ENCODE peak calls at places on chromosomes 4 and X, in six cellular contexts. B, P, T, W, N and I are unnamed samples.

GRCh38 chr4:101357751-101358150 is 10.4 kb upstream of the PPP3CA start:
- DNase-seq in B (no peak), P (no peak), T (no peak), W (no peak), N (no peak), I (no peak)

GRCh38 chr4:40421839-40422238 is 86.7 kb downstream of the CHRNA9 start:
- DNase-seq in B (no peak), P (no peak), T (no peak), W (no peak), N (no peak), I (no peak)

GRCh38 chrX:131068945-131069719 is 11.0 kb downstream of the ARHGAP36 start:
- DNase-seq in B (no peak), P (no peak), T (no peak), W (peak; percentile 77), N (no peak), I (peak; percentile 50)

GRCh38 chrX:110944323-110944761 is 148.7 kb upstream of the CHRDL1 start:
- DNase-seq in B (no peak), P (no peak), T (no peak), W (no peak), N (no peak), I (peak; percentile 47)

GRCh38 chrX:71482228-71482958 is 50.5 kb upstream of the OGT start:
- DNase-seq in B (no peak), P (no peak), T (peak; percentile 16), W (no peak), N (no peak), I (no peak)

GRCh38 chr4:17448689-17449088 is 63.2 kb downstream of the QDPR start:
- DNase-seq in B (no peak), P (peak; percentile 9), T (peak; percentile 32), W (no peak), N (no peak), I (no peak)

GRCh38 chr4:186724861-186725419 is 1.3 kb upstream of the FAT1 start:
- DNase-seq in B (no peak), P (no peak), T (peak; percentile 45), W (no peak), N (no peak), I (peak; percentile 29)

GRCh38 chr4:182192511-182193181 is 50.6 kb upstream of the TENM3 start:
- DNase-seq in B (no peak), P (no peak), T (peak; percentile 84), W (no peak), N (no peak), I (no peak)

GRCh38 chrX:40853004-40853815 is 117.9 kb upstream of the MED14 start:
- DNase-seq in B (no peak), P (no peak), T (no peak), W (no peak), N (no peak), I (no peak)

GRCh38 chrX:120485562-120486520 is 16.7 kb upstream of the LAMP2 start:
- DNase-seq in B (peak; percentile 75), P (no peak), T (peak; percentile 76), W (peak; percentile 76), N (peak; percentile 68), I (peak; percentile 83)

GRCh38 chr4:38002451-38003071 is 42.4 kb downstream of the PTTG2 start:
- DNase-seq in B (no peak), P (peak; percentile 54), T (peak; percentile 55), W (no peak), N (no peak), I (no peak)

GRCh38 chr4:20255251-20255586 is 3.5 kb downstream of the SLIT2 start:
- DNase-seq in B (no peak), P (no peak), T (no peak), W (no peak), N (no peak), I (no peak)
- H3K27me3 ChIP-seq in B (peaks cover 42% of the 10 kb centered on the region), P (peaks cover 14% of the 10 kb centered on the region), T (no peaks in the 10 kb centered on the region), W (no peaks in the 10 kb centered on the region), N (peaks cover 66% of the 10 kb centered on the region), I (peaks cover 9% of the 10 kb centered on the region)

GRCh38 chr4:4866124-4866832 is 6.8 kb downstream of the MSX1 start:
- DNase-seq in B (no peak), P (no peak), T (no peak), W (no peak), N (no peak), I (no peak)

GRCh38 chr4:4868506-4869379 is 9.3 kb downstream of the MSX1 start:
- DNase-seq in B (no peak), P (no peak), T (no peak), W (no peak), N (no peak), I (no peak)

GRCh38 chr4:4869380-4869723 is 9.9 kb downstream of the MSX1 start:
- DNase-seq in B (no peak), P (no peak), T (no peak), W (no peak), N (no peak), I (no peak)

GRCh38 chr4:4866833-4867744 is 7.6 kb downstream of the MSX1 start:
- DNase-seq in B (peak; percentile 78), P (no peak), T (no peak), W (no peak), N (no peak), I (peak; percentile 45)

DNA sequence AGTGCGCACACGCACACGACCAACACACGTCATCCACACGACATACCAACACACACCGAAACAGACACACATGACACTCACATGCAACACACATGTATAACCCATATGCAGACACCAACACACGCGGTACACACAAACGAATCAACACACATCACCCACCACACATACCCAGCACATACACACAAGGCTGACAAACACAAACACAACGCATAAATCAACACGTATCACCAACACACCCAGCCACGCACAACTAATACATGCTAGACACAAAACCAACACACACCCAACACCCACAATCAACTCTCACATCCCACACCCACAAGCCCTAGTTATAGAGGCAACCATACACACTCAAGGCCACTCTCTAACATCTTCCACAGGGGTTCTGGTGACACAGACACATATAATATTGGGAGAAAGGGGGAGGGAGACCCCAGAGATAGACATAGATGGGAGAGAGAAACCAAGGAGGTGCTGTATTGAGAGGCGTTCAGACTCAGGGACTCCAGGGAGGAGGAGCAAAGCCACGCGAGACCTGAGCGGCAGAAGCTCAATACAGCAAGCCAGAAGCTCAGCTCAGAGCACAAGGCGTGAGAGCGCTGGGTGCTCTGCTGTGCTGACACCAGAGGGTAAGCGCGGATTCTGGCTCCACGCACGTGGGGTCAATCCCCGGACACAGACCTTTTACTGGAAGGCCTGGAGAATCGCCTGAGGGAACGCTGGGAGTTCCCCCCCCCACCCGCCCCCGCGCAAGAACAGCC is 8.5 kb downstream of the MSX1 start:
- DNase-seq in B (no peak), P (no peak), T (no peak), W (no peak), N (no peak), I (no peak)
- H3K27me3 ChIP-seq in B (peaks cover 98% of the 10 kb centered on the region), P (peaks cover 98% of the 10 kb centered on the region), T (peaks cover 82% of the 10 kb centered on the region), W (no peaks in the 10 kb centered on the region), N (peaks cover 100% of the 10 kb centered on the region), I (peaks cover 68% of the 10 kb centered on the region)

DNA sequence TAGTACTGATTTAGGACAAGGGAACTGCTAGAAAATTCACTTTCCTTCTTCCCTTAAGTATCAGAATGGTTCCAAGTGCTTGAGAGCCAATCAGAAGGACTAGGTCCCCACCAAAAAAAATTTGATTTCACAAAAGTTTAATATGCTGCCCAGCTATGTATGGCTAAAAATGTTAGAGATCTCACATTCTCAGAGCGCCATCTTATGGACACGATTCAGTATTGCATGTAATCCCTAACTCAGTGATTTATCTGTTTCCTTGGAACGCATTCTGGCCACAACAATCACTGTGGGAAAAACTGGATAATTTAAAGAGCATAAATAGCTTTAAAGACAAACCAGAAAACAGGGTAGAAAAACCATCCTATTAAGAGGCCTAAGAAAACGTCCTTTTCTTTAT is 255.1 kb upstream of the GPC4 start:
- DNase-seq in B (no peak), P (no peak), T (peak; percentile 37), W (peak; percentile 74), N (no peak), I (peak; percentile 15)
- H3K27me3 ChIP-seq in B (no peaks in the 10 kb centered on the region), P (no peaks in the 10 kb centered on the region), T (no peaks in the 10 kb centered on the region), W (no peaks in the 10 kb centered on the region), N (no peaks in the 10 kb centered on the region), I (no peaks in the 10 kb centered on the region)

DNA sequence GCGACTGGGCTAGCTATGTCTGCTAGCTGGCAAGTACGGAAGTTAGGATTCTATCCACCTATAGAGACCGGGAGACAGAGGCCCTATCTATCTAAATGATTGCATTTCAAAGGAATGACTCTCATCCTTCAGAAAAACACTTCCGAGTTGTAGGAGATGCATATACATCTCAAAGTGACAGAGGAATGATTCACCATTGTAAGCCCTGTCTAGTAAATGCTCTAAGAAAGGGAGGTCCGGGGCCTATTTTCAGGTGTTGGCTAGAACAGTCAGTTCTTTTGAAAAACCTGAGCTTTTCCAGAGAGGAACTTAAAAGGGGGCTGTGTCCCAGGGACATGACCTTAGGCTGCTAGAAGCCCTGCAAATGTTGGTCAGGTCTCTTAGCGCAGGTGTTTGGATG is 262.9 kb upstream of the IL1RAPL1 start:
- DNase-seq in B (no peak), P (no peak), T (no peak), W (no peak), N (no peak), I (no peak)
- H3K27me3 ChIP-seq in B (no peaks in the 10 kb centered on the region), P (no peaks in the 10 kb centered on the region), T (no peaks in the 10 kb centered on the region), W (no peaks in the 10 kb centered on the region), N (no peaks in the 10 kb centered on the region), I (no peaks in the 10 kb centered on the region)

DNA sequence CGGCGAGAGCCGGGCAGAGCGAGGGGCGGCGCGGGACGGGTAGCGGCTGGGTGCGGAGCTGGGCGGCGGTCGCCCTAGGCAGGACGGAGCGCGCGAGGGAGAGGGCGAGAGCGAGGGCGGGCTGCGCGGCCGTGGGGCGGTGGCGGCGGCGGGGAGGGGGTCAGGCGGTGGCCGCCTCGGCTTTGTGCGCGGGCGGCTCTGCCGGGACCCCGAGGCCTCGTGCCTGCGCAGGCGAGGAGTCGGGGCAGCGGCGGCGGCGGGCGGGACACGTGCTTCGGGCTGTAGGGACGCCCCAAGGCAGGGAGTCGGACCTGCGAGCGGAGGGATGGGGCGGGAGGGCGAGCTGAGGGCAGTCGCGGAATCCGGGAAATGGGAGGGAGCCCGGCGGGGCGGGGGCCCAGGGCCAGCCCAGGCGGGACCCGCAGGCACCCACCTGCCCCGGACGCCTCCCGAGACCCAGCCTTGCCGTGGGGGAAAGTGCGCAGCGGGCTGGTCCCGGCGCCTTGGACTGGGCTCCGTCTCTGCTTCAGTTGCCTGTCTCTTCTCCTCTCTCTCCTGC is 465 bp downstream of the BMPR1B start:
- DNase-seq in B (no peak), P (no peak), T (no peak), W (no peak), N (no peak), I (peak; percentile 48)
- H3K27me3 ChIP-seq in B (peaks cover 25% of the 10 kb centered on the region), P (no peaks in the 10 kb centered on the region), T (peaks cover 1% of the 10 kb centered on the region), W (no peaks in the 10 kb centered on the region), N (peaks cover 80% of the 10 kb centered on the region), I (no peaks in the 10 kb centered on the region)

GRCh38 chrX:134548844-134549205 is 88.9 kb downstream of the HPRT1 start:
- DNase-seq in B (no peak), P (no peak), T (no peak), W (no peak), N (no peak), I (no peak)
- H3K27me3 ChIP-seq in B (peaks cover 79% of the 10 kb centered on the region), P (no peaks in the 10 kb centered on the region), T (no peaks in the 10 kb centered on the region), W (no peaks in the 10 kb centered on the region), N (no peaks in the 10 kb centered on the region), I (no peaks in the 10 kb centered on the region)